ENCODE peak calls at places on chromosome 14, in four cellular contexts. F, K, Y and W are unnamed samples.

GRCh38 chr14:37824936-37825698 is 229.7 kb downstream of the TTC6 start:
- DNase-seq in Y (no peak), F (no peak), K (no peak), W (no peak)

GRCh38 chr14:39607978-39608377 is 175.7 kb upstream of the FBXO33 start:
- DNase-seq in K (no peak), F (no peak), Y (no peak), W (no peak)

GRCh38 chr14:63375772-63376171 is 57.0 kb upstream of the GPHB5 start:
- DNase-seq in Y (no peak), K (no peak), F (no peak), W (no peak)

GRCh38 chr14:100667706-100668105 is 59.0 kb upstream of the DLK1 start:
- DNase-seq in K (no peak), Y (no peak), F (no peak), W (no peak)

GRCh38 chr14:73712071-73712506 is 2.1 kb downstream of the PNMA1 start:
- DNase-seq in K (no peak), F (no peak), Y (no peak), W (no peak)

GRCh38 chr14:22178330-22178981 is 410.6 kb downstream of the DAD1 start:
- DNase-seq in Y (peak), F (no peak), K (no peak), W (no peak)

GRCh38 chr14:22838631-22839041 is 2.3 kb downstream of the MMP14 start:
- DNase-seq in K (no peak), Y (peak), F (peak), W (no peak)

GRCh38 chr14:37124617-37125016 is 47.8 kb downstream of the SLC25A21 start:
- DNase-seq in F (peak), Y (peak), K (no peak), W (no peak)